ENCODE peak calls at places on chromosomes 2 and 18, in five cellular contexts. A, F, U, N and K are unnamed samples.
A peak's percentile ranks its signal among the peaks of the same experiment; 100 is the strongest.

GRCh38 chr2:150255528-150255927 is 231.9 kb downstream of the RND3 start:
- DNase-seq in A (peak; percentile 86), F (peak; percentile 89), U (no peak), N (no peak), K (no peak)

GRCh38 chr2:182148344-182148743 is 162.7 kb downstream of the PPP1R1C start:
- DNase-seq in A (no peak), F (no peak), U (no peak), N (no peak), K (no peak)

GRCh38 chr2:39620067-39620466 is 45.6 kb upstream of the TMEM178A start:
- DNase-seq in A (peak; percentile 84), F (peak; percentile 79), U (peak; percentile 54), N (no peak), K (peak; percentile 56)

GRCh38 chr2:173574713-173575112 is 220.0 kb downstream of the CDCA7 start:
- DNase-seq in A (peak; percentile 25), F (peak; percentile 41), U (no peak), N (no peak), K (no peak)

GRCh38 chr2:54871457-54872103 is 148.1 kb downstream of the EML6 start:
- DNase-seq in A (peak; percentile 57), F (peak; percentile 63), U (no peak), N (no peak), K (no peak)

GRCh38 chr2:48213646-48214045 is 307.3 kb upstream of the FBXO11 start:
- DNase-seq in A (no peak), F (no peak), U (no peak), N (no peak), K (no peak)

GRCh38 chr2:112644155-112644932 is 1.4 kb upstream of the SLC20A1 start:
- DNase-seq in A (peak; percentile 20), F (no peak), U (no peak), N (no peak), K (no peak)

GRCh38 chr2:172894723-172895387 is 159.2 kb downstream of the RAPGEF4 start:
- DNase-seq in A (no peak), F (no peak), U (no peak), N (no peak), K (no peak)

GRCh38 chr2:43676322-43677050 is at the start of gene C1GALT1C1L:
- DNase-seq in A (peak; percentile 49), F (peak; percentile 13), U (peak; percentile 31), N (no peak), K (peak; percentile 82)

GRCh38 chr18:78423776-78424175 is 555.8 kb upstream of the SALL3 start:
- DNase-seq in A (no peak), F (no peak), U (no peak), N (no peak), K (no peak)

GRCh38 chr2:240213226-240213475 is 72.7 kb upstream of the OTOS start:
- DNase-seq in A (no peak), F (no peak), U (peak; percentile 48), N (no peak), K (peak; percentile 70)

GRCh38 chr2:45497355-45497754 is 113.7 kb downstream of the SRBD1 start:
- DNase-seq in A (peak; percentile 21), F (no peak), U (no peak), N (no peak), K (no peak)

GRCh38 chr2:163515836-163516235 is 220.0 kb downstream of the FIGN start:
- DNase-seq in A (no peak), F (no peak), U (no peak), N (no peak), K (no peak)

GRCh38 chr18:39702888-39703287 is 2137.3 kb upstream of the CELF4 start:
- DNase-seq in A (no peak), F (no peak), U (no peak), N (no peak), K (no peak)

GRCh38 chr2:180980185-180980942 is at the start of gene UBE2E3:
- DNase-seq in A (peak; percentile 76), F (peak; percentile 81), U (peak; percentile 75), N (peak; percentile 84), K (peak; percentile 85)

GRCh38 chr2:176826356-176826755 is 386.2 kb upstream of the HNRNPA3 start:
- DNase-seq in A (no peak), F (no peak), U (no peak), N (no peak), K (no peak)

GRCh38 chr2:176818653-176819052 is 393.9 kb upstream of the HNRNPA3 start:
- DNase-seq in A (no peak), F (no peak), U (no peak), N (no peak), K (no peak)

GRCh38 chr2:176817061-176817565 is 395.5 kb upstream of the HNRNPA3 start:
- DNase-seq in A (no peak), F (no peak), U (no peak), N (peak; percentile 7), K (no peak)

GRCh38 chr2:176822060-176822459 is 390.5 kb upstream of the HNRNPA3 start:
- DNase-seq in A (no peak), F (no peak), U (no peak), N (no peak), K (no peak)

GRCh38 chr2:176821350-176821749 is 391.2 kb upstream of the HNRNPA3 start:
- DNase-seq in A (no peak), F (no peak), U (no peak), N (no peak), K (no peak)
- TF ChIP-seq CTCF in A (no peak), F (no peak), U (no peak), N (no peak), K (no peak)

GRCh38 chr2:101697794-101698418 is 399 bp downstream of the MAP4K4 start:
- DNase-seq in A (no peak), F (no peak), U (no peak), N (peak; percentile 56), K (no peak)
- TF ChIP-seq CTCF in A (no peak), F (no peak), U (no peak), N (no peak), K (no peak)

GRCh38 chr2:9782197-9782719 is 61.0 kb upstream of the TAF1B start:
- DNase-seq in A (no peak), F (no peak), U (no peak), N (no peak), K (no peak)
- TF ChIP-seq CTCF in A (no peak), F (no peak), U (no peak), N (no peak), K (no peak)

DNA sequence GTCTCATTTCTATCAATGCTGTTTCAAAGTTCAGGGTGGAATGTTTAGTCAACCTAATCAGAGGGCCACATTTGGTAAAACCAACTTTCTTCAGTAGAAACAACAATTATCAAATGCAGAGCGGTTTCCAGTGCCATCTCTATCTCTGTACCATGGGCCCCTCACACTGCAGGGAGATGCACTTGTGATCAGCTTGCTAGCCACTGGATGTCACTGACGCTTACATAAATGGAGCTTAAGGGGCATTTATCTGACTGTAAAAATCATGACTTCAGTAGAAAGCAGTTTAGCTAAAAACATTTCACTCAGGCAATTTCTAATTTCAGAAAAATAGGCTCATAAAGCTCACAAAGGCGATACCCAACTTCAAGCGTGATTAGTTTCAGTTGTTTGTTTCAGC is 678.0 kb downstream of the ZEB2 start:
- DNase-seq in A (peak; percentile 44), F (no peak), U (no peak), N (no peak), K (no peak)
- TF ChIP-seq CTCF in A (peak; percentile 45), F (no peak), U (no peak), N (peak; percentile 10), K (no peak)

GRCh38 chr2:49857371-49858112 is 703.2 kb upstream of the FSHR start:
- DNase-seq in A (no peak), F (no peak), U (no peak), N (no peak), K (no peak)
- TF ChIP-seq CTCF in A (no peak), F (no peak), U (no peak), N (no peak), K (no peak)

DNA sequence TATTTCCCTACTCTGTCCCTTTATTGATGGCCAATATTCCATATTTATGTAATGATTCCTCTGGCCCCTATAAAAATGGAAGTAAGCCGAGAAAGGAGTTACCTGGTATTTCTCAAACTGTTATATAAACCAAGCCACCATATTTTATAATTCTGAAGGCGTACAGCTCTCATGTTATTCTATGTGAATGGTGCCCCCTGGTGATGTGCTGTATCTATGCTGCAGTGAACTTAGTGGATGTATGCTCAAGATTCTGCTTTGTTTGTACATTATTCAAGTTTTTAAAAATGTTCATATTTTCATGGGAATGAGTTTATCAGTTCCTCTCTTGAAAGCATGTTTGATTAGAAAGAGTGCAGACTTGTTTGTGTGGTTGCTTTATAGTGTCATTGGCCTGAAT is 194.5 kb upstream of the LRRTM1 start:
- DNase-seq in A (peak; percentile 48), F (peak; percentile 34), U (no peak), N (peak; percentile 75), K (peak; percentile 80)
- TF ChIP-seq CTCF in A (peak; percentile 77), F (peak; percentile 79), U (peak; percentile 19), N (peak; percentile 70), K (no peak)

GRCh38 chr18:12691021-12691420 is 11.5 kb downstream of the CEP76 start:
- DNase-seq in A (no peak), F (no peak), U (no peak), N (no peak), K (no peak)

GRCh38 chr18:12689256-12689655 is 13.3 kb downstream of the CEP76 start:
- DNase-seq in A (no peak), F (no peak), U (no peak), N (no peak), K (no peak)

GRCh38 chr18:12686100-12686499 is 16.4 kb downstream of the CEP76 start:
- DNase-seq in A (peak; percentile 12), F (no peak), U (no peak), N (no peak), K (no peak)
- TF ChIP-seq CTCF in A (no peak), F (peak; percentile 14), U (no peak), N (peak; percentile 10), K (no peak)

GRCh38 chr2:187627153-187627552 is 72.9 kb upstream of the TFPI start:
- DNase-seq in A (no peak), F (no peak), U (no peak), N (no peak), K (no peak)
- TF ChIP-seq CTCF in A (no peak), F (no peak), U (no peak), N (no peak), K (no peak)